ENCODE peak calls at places on chromosomes 6 and 20, in five cellular contexts. One of them, this sample, is unnamed.

GRCh38 chr20:22508426-22508825 is 75.9 kb downstream of the FOXA2 start:
- DNase-seq in SK-N-SH: no peak
- DNase-seq in heart right ventricle: no peak
- DNase-seq in GM13977: no peak
- DNase-seq in T-helper 2 cell: no peak
- DNase-seq in this sample: no peak

GRCh38 chr6:105609375-105609991 is 206.6 kb upstream of the PREP start:
- DNase-seq in SK-N-SH: no peak
- DNase-seq in heart right ventricle: peak; percentile 21
- DNase-seq in GM13977: no peak
- DNase-seq in T-helper 2 cell: no peak
- DNase-seq in this sample: peak; percentile 29

GRCh38 chr6:2684059-2684749 is 66.5 kb downstream of the MYLK4 start:
- DNase-seq in SK-N-SH: no peak
- DNase-seq in heart right ventricle: no peak
- DNase-seq in GM13977: no peak
- DNase-seq in T-helper 2 cell: no peak
- DNase-seq in this sample: no peak

GRCh38 chr6:11791354-11792107 is 12.9 kb upstream of the ADTRP start:
- DNase-seq in SK-N-SH: no peak
- DNase-seq in heart right ventricle: no peak
- DNase-seq in GM13977: no peak
- DNase-seq in T-helper 2 cell: no peak
- DNase-seq in this sample: no peak

GRCh38 chr20:40287683-40288082 is 401.4 kb downstream of the MAFB start:
- DNase-seq in SK-N-SH: no peak
- DNase-seq in heart right ventricle: no peak
- DNase-seq in GM13977: no peak
- DNase-seq in T-helper 2 cell: no peak
- DNase-seq in this sample: no peak

GRCh38 chr6:139698526-139699182 is 324.2 kb upstream of the CITED2 start:
- DNase-seq in SK-N-SH: no peak
- DNase-seq in heart right ventricle: no peak
- DNase-seq in GM13977: no peak
- DNase-seq in T-helper 2 cell: no peak
- DNase-seq in this sample: peak; percentile 31

GRCh38 chr6:152118678-152119077 is 311.2 kb downstream of the ESR1 start:
- DNase-seq in SK-N-SH: no peak
- DNase-seq in heart right ventricle: no peak
- DNase-seq in GM13977: no peak
- DNase-seq in T-helper 2 cell: no peak
- DNase-seq in this sample: no peak

GRCh38 chr6:33082702-33083101 is 6.9 kb downstream of the HLA-DPB1 start:
- DNase-seq in SK-N-SH: peak; percentile 27
- DNase-seq in heart right ventricle: no peak
- DNase-seq in GM13977: peak; percentile 55
- DNase-seq in T-helper 2 cell: no peak
- DNase-seq in this sample: no peak

GRCh38 chr20:9889270-9889981 is 50.5 kb upstream of the PAK5 start:
- DNase-seq in SK-N-SH: no peak
- DNase-seq in heart right ventricle: no peak
- DNase-seq in GM13977: peak; percentile 7
- DNase-seq in T-helper 2 cell: no peak
- DNase-seq in this sample: no peak

GRCh38 chr20:49187330-49188100 is 619 bp downstream of the STAU1 start:
- DNase-seq in SK-N-SH: peak; percentile 77
- DNase-seq in heart right ventricle: no peak
- DNase-seq in GM13977: peak; percentile 71
- DNase-seq in T-helper 2 cell: peak; percentile 44
- DNase-seq in this sample: peak; percentile 45

GRCh38 chr6:13767121-13767794 is 47.1 kb downstream of the MCUR1 start:
- DNase-seq in SK-N-SH: peak; percentile 36
- DNase-seq in heart right ventricle: peak; percentile 35
- DNase-seq in GM13977: no peak
- DNase-seq in T-helper 2 cell: no peak
- DNase-seq in this sample: peak; percentile 46

GRCh38 chr6:123777554-123777953 is 26.1 kb upstream of the NKAIN2 start:
- DNase-seq in SK-N-SH: no peak
- DNase-seq in heart right ventricle: no peak
- DNase-seq in GM13977: no peak
- DNase-seq in T-helper 2 cell: no peak
- DNase-seq in this sample: no peak

GRCh38 chr6:127582777-127583462 is 5.9 kb downstream of the C6orf58 start:
- DNase-seq in SK-N-SH: no peak
- DNase-seq in heart right ventricle: no peak
- DNase-seq in GM13977: no peak
- DNase-seq in T-helper 2 cell: no peak
- DNase-seq in this sample: no peak

GRCh38 chr6:132341646-132342045 is 59.6 kb downstream of the MOXD1 start:
- DNase-seq in SK-N-SH: no peak
- DNase-seq in heart right ventricle: no peak
- DNase-seq in GM13977: no peak
- DNase-seq in T-helper 2 cell: no peak
- DNase-seq in this sample: no peak

GRCh38 chr6:83884523-83884922 is 25.0 kb downstream of the CYB5R4 start:
- DNase-seq in SK-N-SH: peak; percentile 48
- DNase-seq in heart right ventricle: no peak
- DNase-seq in GM13977: peak; percentile 43
- DNase-seq in T-helper 2 cell: no peak
- DNase-seq in this sample: no peak

GRCh38 chr6:133804263-133804662 is 84.7 kb upstream of the TCF21 start:
- DNase-seq in SK-N-SH: no peak
- DNase-seq in heart right ventricle: no peak
- DNase-seq in GM13977: no peak
- DNase-seq in T-helper 2 cell: no peak
- DNase-seq in this sample: no peak

GRCh38 chr6:95159557-95159956 is 417.8 kb upstream of the MANEA start:
- DNase-seq in SK-N-SH: no peak
- DNase-seq in heart right ventricle: no peak
- DNase-seq in GM13977: no peak
- DNase-seq in T-helper 2 cell: no peak
- DNase-seq in this sample: no peak

GRCh38 chr6:170227521-170227983 is 63.3 kb downstream of the DLL1 start:
- DNase-seq in SK-N-SH: peak; percentile 58
- DNase-seq in heart right ventricle: no peak
- DNase-seq in GM13977: no peak
- DNase-seq in T-helper 2 cell: no peak
- DNase-seq in this sample: no peak

GRCh38 chr6:143325379-143326140 is 124.9 kb downstream of the ADAT2 start:
- DNase-seq in SK-N-SH: no peak
- DNase-seq in heart right ventricle: no peak
- DNase-seq in GM13977: no peak
- DNase-seq in T-helper 2 cell: no peak
- DNase-seq in this sample: no peak

GRCh38 chr6:158010591-158011477 is 29.2 kb downstream of the SYNJ2 start:
- DNase-seq in SK-N-SH: no peak
- DNase-seq in heart right ventricle: no peak
- DNase-seq in GM13977: no peak
- DNase-seq in T-helper 2 cell: no peak
- DNase-seq in this sample: no peak

GRCh38 chr6:165653196-165653595 is 9.8 kb downstream of the PDE10A start:
- DNase-seq in SK-N-SH: no peak
- DNase-seq in heart right ventricle: no peak
- DNase-seq in GM13977: no peak
- DNase-seq in T-helper 2 cell: no peak
- DNase-seq in this sample: no peak

GRCh38 chr20:57902478-57902877 is 192.7 kb upstream of the PMEPA1 start:
- DNase-seq in SK-N-SH: no peak
- DNase-seq in heart right ventricle: no peak
- DNase-seq in GM13977: peak; percentile 53
- DNase-seq in T-helper 2 cell: no peak
- DNase-seq in this sample: no peak

GRCh38 chr6:144405173-144405572 is 120.0 kb downstream of the UTRN start:
- DNase-seq in SK-N-SH: no peak
- DNase-seq in heart right ventricle: no peak
- DNase-seq in GM13977: no peak
- DNase-seq in T-helper 2 cell: no peak
- DNase-seq in this sample: no peak

GRCh38 chr6:132391391-132392291 is 9.6 kb downstream of the MOXD1 start:
- DNase-seq in SK-N-SH: no peak
- DNase-seq in heart right ventricle: no peak
- DNase-seq in GM13977: no peak
- DNase-seq in T-helper 2 cell: no peak
- DNase-seq in this sample: peak; percentile 35

GRCh38 chr6:168514216-168514615 is 73.2 kb downstream of the SMOC2 start:
- DNase-seq in SK-N-SH: peak; percentile 62
- DNase-seq in heart right ventricle: peak; percentile 70
- DNase-seq in GM13977: no peak
- DNase-seq in T-helper 2 cell: no peak
- DNase-seq in this sample: peak; percentile 48

GRCh38 chr6:40426341-40427066 is 160.7 kb downstream of the LRFN2 start:
- DNase-seq in SK-N-SH: no peak
- DNase-seq in heart right ventricle: no peak
- DNase-seq in GM13977: no peak
- DNase-seq in T-helper 2 cell: no peak
- DNase-seq in this sample: no peak

GRCh38 chr6:3270258-3270657 is 11.5 kb downstream of the PSMG4 start:
- DNase-seq in SK-N-SH: no peak
- DNase-seq in heart right ventricle: no peak
- DNase-seq in GM13977: no peak
- DNase-seq in T-helper 2 cell: no peak
- DNase-seq in this sample: no peak

GRCh38 chr6:56955171-56956155 is 556 bp downstream of the BEND6 start:
- DNase-seq in SK-N-SH: peak; percentile 67
- DNase-seq in heart right ventricle: peak; percentile 81
- DNase-seq in GM13977: peak; percentile 78
- DNase-seq in T-helper 2 cell: peak; percentile 43
- DNase-seq in this sample: peak; percentile 63

GRCh38 chr20:20814685-20815084 is 102.2 kb upstream of the RALGAPA2 start:
- DNase-seq in SK-N-SH: no peak
- DNase-seq in heart right ventricle: no peak
- DNase-seq in GM13977: no peak
- DNase-seq in T-helper 2 cell: no peak
- DNase-seq in this sample: no peak

GRCh38 chr6:121042766-121043165 is 291.5 kb downstream of the TBC1D32 start:
- DNase-seq in SK-N-SH: no peak
- DNase-seq in heart right ventricle: no peak
- DNase-seq in GM13977: no peak
- DNase-seq in T-helper 2 cell: no peak
- DNase-seq in this sample: no peak

GRCh38 chr6:36297511-36297910 is 27.7 kb downstream of the PNPLA1 start:
- DNase-seq in SK-N-SH: no peak
- DNase-seq in heart right ventricle: no peak
- DNase-seq in GM13977: no peak
- DNase-seq in T-helper 2 cell: no peak
- DNase-seq in this sample: no peak

GRCh38 chr20:37131486-37131885 is 35.7 kb upstream of the RBL1 start:
- DNase-seq in SK-N-SH: no peak
- DNase-seq in heart right ventricle: no peak
- DNase-seq in GM13977: no peak
- DNase-seq in T-helper 2 cell: no peak
- DNase-seq in this sample: no peak

GRCh38 chr20:51930775-51931174 is 128.5 kb upstream of the SALL4 start:
- DNase-seq in SK-N-SH: no peak
- DNase-seq in heart right ventricle: no peak
- DNase-seq in GM13977: no peak
- DNase-seq in T-helper 2 cell: no peak
- DNase-seq in this sample: no peak

GRCh38 chr6:89298680-89299450 is 16.2 kb downstream of the GABRR2 start:
- DNase-seq in SK-N-SH: no peak
- DNase-seq in heart right ventricle: no peak
- DNase-seq in GM13977: peak; percentile 46
- DNase-seq in T-helper 2 cell: peak; percentile 15
- DNase-seq in this sample: no peak

GRCh38 chr20:62611794-62612193 is 30.5 kb upstream of the SLCO4A1 start:
- DNase-seq in SK-N-SH: no peak
- DNase-seq in heart right ventricle: no peak
- DNase-seq in GM13977: no peak
- DNase-seq in T-helper 2 cell: no peak
- DNase-seq in this sample: no peak

GRCh38 chr20:24350923-24351368 is 118.5 kb upstream of the SYNDIG1 start:
- DNase-seq in SK-N-SH: no peak
- DNase-seq in heart right ventricle: no peak
- DNase-seq in GM13977: no peak
- DNase-seq in T-helper 2 cell: no peak
- DNase-seq in this sample: no peak

GRCh38 chr6:77037439-77037838 is 425.9 kb downstream of the HTR1B start:
- DNase-seq in SK-N-SH: no peak
- DNase-seq in heart right ventricle: no peak
- DNase-seq in GM13977: no peak
- DNase-seq in T-helper 2 cell: no peak
- DNase-seq in this sample: no peak

GRCh38 chr20:39233755-39234154 is 271.6 kb downstream of the DHX35 start:
- DNase-seq in SK-N-SH: no peak
- DNase-seq in heart right ventricle: no peak
- DNase-seq in GM13977: no peak
- DNase-seq in T-helper 2 cell: no peak
- DNase-seq in this sample: no peak

GRCh38 chr20:22106308-22106938 is 401.0 kb downstream of the PAX1 start:
- DNase-seq in SK-N-SH: peak; percentile 11
- DNase-seq in heart right ventricle: no peak
- DNase-seq in GM13977: no peak
- DNase-seq in T-helper 2 cell: no peak
- DNase-seq in this sample: no peak